ENCODE peak calls at places on chromosomes 12 and 14, in six cellular contexts. One of them, this sample, is unnamed.

GRCh38 chr12:54258286-54258685 is 21.6 kb downstream of the CBX5 start:
- DNase-seq in HuH-7.5: no peak
- DNase-seq in body of pancreas: no peak
- DNase-seq in activated CD4-positive, alpha-beta T cell treated with anti-CD3 and anti-CD28 coated beads, Interleukin-2, amount 50 U/mL, for 48 hours: no peak
- DNase-seq in T-helper 2 cell: no peak
- DNase-seq in GM06990: no peak
- DNase-seq in this sample: no peak

GRCh38 chr12:129193263-129193871 is 340.1 kb downstream of the GLT1D1 start:
- DNase-seq in activated CD4-positive, alpha-beta T cell treated with anti-CD3 and anti-CD28 coated beads, Interleukin-2, amount 50 U/mL, for 48 hours: peak; percentile 46
- DNase-seq in GM06990: no peak
- DNase-seq in T-helper 2 cell: no peak
- DNase-seq in body of pancreas: peak; percentile 22
- DNase-seq in HuH-7.5: no peak
- DNase-seq in this sample: no peak

GRCh38 chr14:101878222-101879211 is 85.9 kb upstream of the DYNC1H1 start:
- DNase-seq in HuH-7.5: no peak
- DNase-seq in body of pancreas: peak; percentile 66
- DNase-seq in T-helper 2 cell: no peak
- DNase-seq in activated CD4-positive, alpha-beta T cell treated with anti-CD3 and anti-CD28 coated beads, Interleukin-2, amount 50 U/mL, for 48 hours: peak; percentile 60
- DNase-seq in GM06990: peak; percentile 57
- DNase-seq in this sample: no peak

GRCh38 chr14:34623506-34623905 is 6.4 kb downstream of the SNX6 start:
- DNase-seq in activated CD4-positive, alpha-beta T cell treated with anti-CD3 and anti-CD28 coated beads, Interleukin-2, amount 50 U/mL, for 48 hours: no peak
- DNase-seq in HuH-7.5: no peak
- DNase-seq in body of pancreas: no peak
- DNase-seq in T-helper 2 cell: no peak
- DNase-seq in GM06990: no peak
- DNase-seq in this sample: no peak

GRCh38 chr12:93134893-93135285 is 205.8 kb upstream of the EEA1 start:
- DNase-seq in body of pancreas: no peak
- DNase-seq in HuH-7.5: no peak
- DNase-seq in T-helper 2 cell: no peak
- DNase-seq in activated CD4-positive, alpha-beta T cell treated with anti-CD3 and anti-CD28 coated beads, Interleukin-2, amount 50 U/mL, for 48 hours: no peak
- DNase-seq in GM06990: no peak
- DNase-seq in this sample: no peak

GRCh38 chr12:106304001-106304421 is 1.5 kb downstream of the TCP11L2 start:
- DNase-seq in HuH-7.5: no peak
- DNase-seq in body of pancreas: peak; percentile 13
- DNase-seq in T-helper 2 cell: no peak
- DNase-seq in activated CD4-positive, alpha-beta T cell treated with anti-CD3 and anti-CD28 coated beads, Interleukin-2, amount 50 U/mL, for 48 hours: no peak
- DNase-seq in GM06990: no peak
- DNase-seq in this sample: no peak

GRCh38 chr12:89783321-89784060 is 74.9 kb upstream of the ATP2B1 start:
- DNase-seq in HuH-7.5: no peak
- DNase-seq in T-helper 2 cell: no peak
- DNase-seq in body of pancreas: no peak
- DNase-seq in GM06990: no peak
- DNase-seq in activated CD4-positive, alpha-beta T cell treated with anti-CD3 and anti-CD28 coated beads, Interleukin-2, amount 50 U/mL, for 48 hours: no peak
- DNase-seq in this sample: no peak

GRCh38 chr14:96928779-96929380 is 131.7 kb downstream of the VRK1 start:
- DNase-seq in T-helper 2 cell: no peak
- DNase-seq in GM06990: no peak
- DNase-seq in body of pancreas: no peak
- DNase-seq in HuH-7.5: no peak
- DNase-seq in activated CD4-positive, alpha-beta T cell treated with anti-CD3 and anti-CD28 coated beads, Interleukin-2, amount 50 U/mL, for 48 hours: no peak
- DNase-seq in this sample: no peak